ENCODE peak calls at places on chromosomes 12 and 14, in eight cellular contexts. One of them, this sample, is unnamed. For H3K9me3 and H3K4me1, the result is how much of the 10 kb centered on the place peaks cover.

GRCh38 chr14:72743626-72744025 is 150.3 kb downstream of the DPF3 start:
- DNase-seq in GM23248: peak
- DNase-seq in neural progenitor cell: no peak
- DNase-seq in hepatocyte: no peak
- DNase-seq in HCT116: no peak
- DNase-seq in MM.1S: no peak
- DNase-seq in OCI-LY7: no peak
- DNase-seq in SK-N-SH: no peak
- DNase-seq in this sample: no peak

GRCh38 chr12:124159655-124160054 is 135.2 kb upstream of the RFLNA start:
- DNase-seq in GM23248: no peak
- DNase-seq in neural progenitor cell: no peak
- DNase-seq in hepatocyte: no peak
- DNase-seq in HCT116: no peak
- DNase-seq in MM.1S: no peak
- DNase-seq in OCI-LY7: no peak
- DNase-seq in SK-N-SH: peak
- DNase-seq in this sample: no peak

GRCh38 chr12:53287741-53288216 is 7.6 kb upstream of the PFDN5 start:
- DNase-seq in GM23248: peak
- DNase-seq in neural progenitor cell: peak
- DNase-seq in hepatocyte: peak
- DNase-seq in HCT116: no peak
- DNase-seq in MM.1S: peak
- DNase-seq in OCI-LY7: peak
- DNase-seq in SK-N-SH: peak
- DNase-seq in this sample: peak

GRCh38 chr12:108508243-108508642 is 6.8 kb upstream of the FICD start:
- DNase-seq in GM23248: peak
- DNase-seq in neural progenitor cell: no peak
- DNase-seq in hepatocyte: no peak
- DNase-seq in HCT116: no peak
- DNase-seq in MM.1S: no peak
- DNase-seq in OCI-LY7: no peak
- DNase-seq in SK-N-SH: no peak
- DNase-seq in this sample: peak

GRCh38 chr12:98575013-98575412 is 18.5 kb upstream of the SLC25A3 start:
- DNase-seq in GM23248: no peak
- DNase-seq in neural progenitor cell: no peak
- DNase-seq in hepatocyte: no peak
- DNase-seq in HCT116: no peak
- DNase-seq in MM.1S: no peak
- DNase-seq in OCI-LY7: no peak
- DNase-seq in SK-N-SH: no peak
- DNase-seq in this sample: no peak

GRCh38 chr12:1660304-1661187 is 30.3 kb upstream of the ADIPOR2 start:
- DNase-seq in GM23248: peak
- DNase-seq in neural progenitor cell: no peak
- DNase-seq in hepatocyte: peak
- DNase-seq in HCT116: no peak
- DNase-seq in MM.1S: peak
- DNase-seq in OCI-LY7: no peak
- DNase-seq in SK-N-SH: no peak
- DNase-seq in this sample: no peak

GRCh38 chr12:46471404-46471803 is 98.8 kb upstream of the SLC38A2 start:
- DNase-seq in GM23248: no peak
- DNase-seq in neural progenitor cell: no peak
- DNase-seq in hepatocyte: no peak
- DNase-seq in HCT116: no peak
- DNase-seq in MM.1S: no peak
- DNase-seq in OCI-LY7: no peak
- DNase-seq in SK-N-SH: no peak
- DNase-seq in this sample: no peak

GRCh38 chr12:43113153-43113552 is 438.9 kb downstream of the ADAMTS20 start:
- DNase-seq in GM23248: peak
- DNase-seq in neural progenitor cell: no peak
- DNase-seq in hepatocyte: peak
- DNase-seq in HCT116: no peak
- DNase-seq in MM.1S: no peak
- DNase-seq in OCI-LY7: no peak
- DNase-seq in SK-N-SH: peak
- DNase-seq in this sample: no peak

GRCh38 chr14:44971459-44971858 is 9.5 kb downstream of the TOGARAM1 start:
- DNase-seq in GM23248: no peak
- DNase-seq in neural progenitor cell: no peak
- DNase-seq in hepatocyte: no peak
- DNase-seq in HCT116: no peak
- DNase-seq in MM.1S: no peak
- DNase-seq in OCI-LY7: no peak
- DNase-seq in SK-N-SH: no peak
- DNase-seq in this sample: no peak
- H3K9me3 ChIP-seq in GM23248: under half
- H3K9me3 ChIP-seq in neural progenitor cell: under half
- H3K9me3 ChIP-seq in hepatocyte: under half
- H3K9me3 ChIP-seq in HCT116: under half
- H3K9me3 ChIP-seq in MM.1S: under half
- H3K9me3 ChIP-seq in OCI-LY7: under half
- H3K9me3 ChIP-seq in SK-N-SH: under half
- H3K9me3 ChIP-seq in this sample: under half

GRCh38 chr12:14257734-14258467 is 107.6 kb upstream of the ATF7IP start:
- DNase-seq in GM23248: peak
- DNase-seq in neural progenitor cell: peak
- DNase-seq in hepatocyte: peak
- DNase-seq in HCT116: peak
- DNase-seq in MM.1S: peak
- DNase-seq in OCI-LY7: peak
- DNase-seq in SK-N-SH: peak
- DNase-seq in this sample: peak

GRCh38 chr12:14258468-14258947 is 107.0 kb upstream of the ATF7IP start:
- DNase-seq in GM23248: peak
- DNase-seq in neural progenitor cell: peak
- DNase-seq in hepatocyte: peak
- DNase-seq in HCT116: no peak
- DNase-seq in MM.1S: no peak
- DNase-seq in OCI-LY7: no peak
- DNase-seq in SK-N-SH: no peak
- DNase-seq in this sample: no peak

GRCh38 chr12:14260011-14260993 is 105.2 kb upstream of the ATF7IP start:
- DNase-seq in GM23248: peak
- DNase-seq in neural progenitor cell: peak
- DNase-seq in hepatocyte: peak
- DNase-seq in HCT116: peak
- DNase-seq in MM.1S: no peak
- DNase-seq in OCI-LY7: no peak
- DNase-seq in SK-N-SH: no peak
- DNase-seq in this sample: peak

GRCh38 chr12:14261096-14261495 is 104.4 kb upstream of the ATF7IP start:
- DNase-seq in GM23248: no peak
- DNase-seq in neural progenitor cell: no peak
- DNase-seq in hepatocyte: no peak
- DNase-seq in HCT116: no peak
- DNase-seq in MM.1S: no peak
- DNase-seq in OCI-LY7: no peak
- DNase-seq in SK-N-SH: no peak
- DNase-seq in this sample: no peak

DNA sequence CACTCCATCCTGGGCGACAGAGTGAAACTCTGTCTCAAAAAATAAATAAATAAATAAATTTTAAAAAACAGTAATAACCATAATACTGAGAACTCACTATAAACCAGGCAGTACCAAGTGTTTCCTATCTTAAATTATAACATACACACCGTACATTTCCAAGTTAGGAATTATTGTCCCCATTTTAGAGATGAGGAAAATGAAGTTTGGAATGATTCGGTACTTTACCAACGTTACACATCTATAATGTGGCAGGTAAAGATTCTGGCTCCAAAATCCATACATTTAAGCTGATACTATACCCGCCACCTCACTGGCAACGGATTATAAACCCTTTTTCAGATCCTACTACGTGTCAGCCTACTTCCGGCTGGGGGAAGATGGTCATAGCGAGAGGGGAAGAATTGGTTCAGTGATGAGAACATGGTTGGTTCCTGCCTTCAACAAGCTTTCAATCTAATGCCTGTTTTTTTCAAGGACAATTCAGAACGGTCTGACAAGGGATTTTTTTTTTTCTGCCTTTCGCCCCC is 105.9 kb upstream of the ATF7IP start:
- DNase-seq in GM23248: no peak
- DNase-seq in neural progenitor cell: no peak
- DNase-seq in hepatocyte: no peak
- DNase-seq in HCT116: no peak
- DNase-seq in MM.1S: no peak
- DNase-seq in OCI-LY7: no peak
- DNase-seq in SK-N-SH: no peak
- DNase-seq in this sample: no peak
- H3K4me1 ChIP-seq in GM23248: under half
- H3K4me1 ChIP-seq in neural progenitor cell: under half
- H3K4me1 ChIP-seq in hepatocyte: under half
- H3K4me1 ChIP-seq in HCT116: half or more
- H3K4me1 ChIP-seq in MM.1S: under half
- H3K4me1 ChIP-seq in OCI-LY7: half or more
- H3K4me1 ChIP-seq in SK-N-SH: under half
- H3K4me1 ChIP-seq in this sample: half or more

GRCh38 chr12:6376965-6377666 is 1.8 kb upstream of the SCNN1A start:
- DNase-seq in GM23248: no peak
- DNase-seq in neural progenitor cell: no peak
- DNase-seq in hepatocyte: no peak
- DNase-seq in HCT116: no peak
- DNase-seq in MM.1S: no peak
- DNase-seq in OCI-LY7: peak
- DNase-seq in SK-N-SH: no peak
- DNase-seq in this sample: no peak

GRCh38 chr12:6377667-6377994 is 2.3 kb upstream of the SCNN1A start:
- DNase-seq in GM23248: no peak
- DNase-seq in neural progenitor cell: no peak
- DNase-seq in hepatocyte: no peak
- DNase-seq in HCT116: no peak
- DNase-seq in MM.1S: no peak
- DNase-seq in OCI-LY7: no peak
- DNase-seq in SK-N-SH: no peak
- DNase-seq in this sample: no peak

GRCh38 chr12:6375269-6376078 is at the start of gene SCNN1A:
- DNase-seq in GM23248: no peak
- DNase-seq in neural progenitor cell: peak
- DNase-seq in hepatocyte: peak
- DNase-seq in HCT116: no peak
- DNase-seq in MM.1S: no peak
- DNase-seq in OCI-LY7: no peak
- DNase-seq in SK-N-SH: no peak
- DNase-seq in this sample: no peak

GRCh38 chr12:6374781-6375150 is 597 bp downstream of the SCNN1A start:
- DNase-seq in GM23248: no peak
- DNase-seq in neural progenitor cell: no peak
- DNase-seq in hepatocyte: no peak
- DNase-seq in HCT116: no peak
- DNase-seq in MM.1S: no peak
- DNase-seq in OCI-LY7: no peak
- DNase-seq in SK-N-SH: no peak
- DNase-seq in this sample: no peak

DNA sequence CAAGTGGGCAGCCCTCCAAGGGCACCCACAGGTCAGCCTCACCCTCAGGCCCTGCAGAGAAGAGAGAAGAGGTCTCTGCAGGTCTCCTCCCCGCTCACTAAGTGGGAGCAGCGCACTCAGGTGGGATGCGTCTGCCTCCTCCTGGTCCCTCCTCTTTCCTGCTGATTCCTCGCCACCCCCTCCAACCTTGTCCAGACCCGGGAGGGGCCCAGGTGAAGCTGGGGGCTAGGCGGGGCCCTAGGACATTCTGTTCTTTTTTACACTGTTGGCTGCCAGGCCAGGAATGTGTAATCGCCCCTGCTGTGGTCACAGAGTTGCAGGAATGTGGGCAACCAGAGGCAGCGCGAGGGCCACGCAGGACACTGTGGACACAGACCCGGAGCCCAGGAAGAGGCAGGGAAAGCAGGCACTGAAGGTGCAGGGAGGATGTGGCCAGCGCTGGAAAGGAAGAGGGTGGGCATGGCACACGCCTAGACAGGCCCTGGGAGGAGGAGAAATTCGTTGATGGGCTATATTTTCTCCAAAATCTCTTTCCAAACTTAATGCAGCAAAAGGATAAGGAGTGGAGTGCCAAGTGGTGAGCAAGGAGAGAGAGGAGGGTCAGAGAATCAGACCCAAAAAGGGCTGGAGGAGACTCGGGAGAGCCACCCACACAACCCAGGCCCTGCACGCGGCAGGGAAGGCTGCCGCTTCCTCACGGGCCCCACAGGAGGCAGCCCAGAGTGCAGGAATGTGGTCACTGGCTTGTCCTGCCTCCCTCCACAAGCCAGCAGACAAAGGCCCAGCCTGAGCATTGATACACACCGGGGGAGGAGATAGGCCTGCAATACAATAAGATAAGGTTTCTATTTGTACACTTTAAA is 947 bp upstream of the SCNN1A start:
- DNase-seq in GM23248: peak
- DNase-seq in neural progenitor cell: peak
- DNase-seq in hepatocyte: peak
- DNase-seq in HCT116: no peak
- DNase-seq in MM.1S: no peak
- DNase-seq in OCI-LY7: no peak
- DNase-seq in SK-N-SH: peak
- DNase-seq in this sample: no peak
- TF ChIP-seq EZH2phosphoT487 in GM23248: no peak
- TF ChIP-seq EZH2phosphoT487 in neural progenitor cell: no peak
- TF ChIP-seq EZH2phosphoT487 in hepatocyte: no peak
- TF ChIP-seq EZH2phosphoT487 in HCT116: no peak
- TF ChIP-seq EZH2phosphoT487 in MM.1S: no peak
- TF ChIP-seq EZH2phosphoT487 in OCI-LY7: no peak
- TF ChIP-seq EZH2phosphoT487 in SK-N-SH: no peak
- TF ChIP-seq EZH2phosphoT487 in this sample: no peak

GRCh38 chr12:25712169-25712568 is 159.1 kb upstream of the LMNTD1 start:
- DNase-seq in GM23248: no peak
- DNase-seq in neural progenitor cell: no peak
- DNase-seq in hepatocyte: no peak
- DNase-seq in HCT116: no peak
- DNase-seq in MM.1S: peak
- DNase-seq in OCI-LY7: no peak
- DNase-seq in SK-N-SH: no peak
- DNase-seq in this sample: no peak

GRCh38 chr12:25705256-25705655 is 152.2 kb upstream of the LMNTD1 start:
- DNase-seq in GM23248: no peak
- DNase-seq in neural progenitor cell: no peak
- DNase-seq in hepatocyte: no peak
- DNase-seq in HCT116: no peak
- DNase-seq in MM.1S: no peak
- DNase-seq in OCI-LY7: no peak
- DNase-seq in SK-N-SH: no peak
- DNase-seq in this sample: no peak

GRCh38 chr12:25707056-25707455 is 154.0 kb upstream of the LMNTD1 start:
- DNase-seq in GM23248: no peak
- DNase-seq in neural progenitor cell: no peak
- DNase-seq in hepatocyte: no peak
- DNase-seq in HCT116: no peak
- DNase-seq in MM.1S: no peak
- DNase-seq in OCI-LY7: no peak
- DNase-seq in SK-N-SH: no peak
- DNase-seq in this sample: no peak

GRCh38 chr12:25710149-25710548 is 157.1 kb upstream of the LMNTD1 start:
- DNase-seq in GM23248: no peak
- DNase-seq in neural progenitor cell: no peak
- DNase-seq in hepatocyte: no peak
- DNase-seq in HCT116: no peak
- DNase-seq in MM.1S: no peak
- DNase-seq in OCI-LY7: no peak
- DNase-seq in SK-N-SH: no peak
- DNase-seq in this sample: no peak

GRCh38 chr12:25708661-25709060 is 155.6 kb upstream of the LMNTD1 start:
- DNase-seq in GM23248: no peak
- DNase-seq in neural progenitor cell: no peak
- DNase-seq in hepatocyte: no peak
- DNase-seq in HCT116: no peak
- DNase-seq in MM.1S: no peak
- DNase-seq in OCI-LY7: no peak
- DNase-seq in SK-N-SH: no peak
- DNase-seq in this sample: no peak
- H3K9me3 ChIP-seq in GM23248: under half
- H3K9me3 ChIP-seq in neural progenitor cell: under half
- H3K9me3 ChIP-seq in hepatocyte: under half
- H3K9me3 ChIP-seq in HCT116: under half
- H3K9me3 ChIP-seq in MM.1S: under half
- H3K9me3 ChIP-seq in OCI-LY7: under half
- H3K9me3 ChIP-seq in SK-N-SH: under half
- H3K9me3 ChIP-seq in this sample: under half

This sample was measured in PC-3.